ENCODE peak calls at places on chromosomes 6 and 20, in four cellular contexts. One of them, this sample, is unnamed.
A peak's percentile ranks its signal among the peaks of the same experiment; 100 is the strongest.

GRCh38 chr6:33203443-33204164 is 851 bp upstream of the HSD17B8 start:
- DNase-seq in NCI-H2081: no peak
- DNase-seq in cardiac fibroblast: no peak
- DNase-seq in transverse colon: no peak
- DNase-seq in this sample: no peak

GRCh38 chr20:1894471-1894950 is 696 bp upstream of the SIRPA start:
- DNase-seq in NCI-H2081: no peak
- DNase-seq in cardiac fibroblast: peak; percentile 79
- DNase-seq in transverse colon: peak; percentile 59
- DNase-seq in this sample: peak; percentile 60

GRCh38 chr6:161211380-161212035 is 62.4 kb downstream of the AGPAT4 start:
- DNase-seq in NCI-H2081: no peak
- DNase-seq in cardiac fibroblast: no peak
- DNase-seq in transverse colon: no peak
- DNase-seq in this sample: peak; percentile 25

GRCh38 chr20:39289316-39289715 is 327.2 kb downstream of the DHX35 start:
- DNase-seq in transverse colon: no peak
- DNase-seq in NCI-H2081: no peak
- DNase-seq in cardiac fibroblast: no peak
- DNase-seq in this sample: no peak

GRCh38 chr20:48831702-48832422 is 4.1 kb upstream of the PREX1 start:
- DNase-seq in transverse colon: peak; percentile 22
- DNase-seq in cardiac fibroblast: peak; percentile 78
- DNase-seq in NCI-H2081: no peak
- DNase-seq in this sample: peak; percentile 82

GRCh38 chr20:8372819-8373218 is 240.8 kb downstream of the PLCB1 start:
- DNase-seq in transverse colon: no peak
- DNase-seq in NCI-H2081: no peak
- DNase-seq in cardiac fibroblast: no peak
- DNase-seq in this sample: no peak

GRCh38 chr6:21664263-21665081 is 70.9 kb downstream of the SOX4 start:
- DNase-seq in NCI-H2081: no peak
- DNase-seq in cardiac fibroblast: no peak
- DNase-seq in transverse colon: peak; percentile 20
- DNase-seq in this sample: no peak

GRCh38 chr6:2030682-2031244 is 214.6 kb downstream of the GMDS start:
- DNase-seq in NCI-H2081: peak; percentile 11
- DNase-seq in transverse colon: no peak
- DNase-seq in cardiac fibroblast: no peak
- DNase-seq in this sample: no peak

GRCh38 chr6:169794317-169795055 is 43.1 kb downstream of the ERMARD start:
- DNase-seq in NCI-H2081: no peak
- DNase-seq in transverse colon: no peak
- DNase-seq in cardiac fibroblast: no peak
- DNase-seq in this sample: no peak

GRCh38 chr20:34541917-34542316 is 16.6 kb upstream of the MAP1LC3A start:
- DNase-seq in NCI-H2081: no peak
- DNase-seq in transverse colon: no peak
- DNase-seq in cardiac fibroblast: no peak
- DNase-seq in this sample: no peak

GRCh38 chr6:41560440-41561192 is 14.4 kb downstream of the FOXP4 start:
- DNase-seq in cardiac fibroblast: peak; percentile 51
- DNase-seq in transverse colon: peak; percentile 77
- DNase-seq in NCI-H2081: no peak
- DNase-seq in this sample: no peak

GRCh38 chr6:166032366-166033171 is 135.1 kb downstream of the TBXT start:
- DNase-seq in cardiac fibroblast: peak; percentile 95
- DNase-seq in NCI-H2081: no peak
- DNase-seq in transverse colon: peak; percentile 22
- DNase-seq in this sample: peak; percentile 81

GRCh38 chr6:141526985-141527384 is 605.7 kb upstream of the GJE1 start:
- DNase-seq in cardiac fibroblast: no peak
- DNase-seq in transverse colon: no peak
- DNase-seq in NCI-H2081: no peak
- DNase-seq in this sample: no peak

GRCh38 chr6:70686548-70687133 is 19.0 kb downstream of the SMAP1 start:
- DNase-seq in NCI-H2081: peak; percentile 7
- DNase-seq in cardiac fibroblast: peak; percentile 59
- DNase-seq in transverse colon: no peak
- DNase-seq in this sample: peak; percentile 43

GRCh38 chr20:16537918-16538317 is 35.3 kb downstream of the KIF16B start:
- DNase-seq in transverse colon: no peak
- DNase-seq in NCI-H2081: no peak
- DNase-seq in cardiac fibroblast: no peak
- DNase-seq in this sample: no peak

GRCh38 chr6:109526905-109527628 is 44.0 kb upstream of the ZBTB24 start:
- DNase-seq in cardiac fibroblast: peak; percentile 84
- DNase-seq in NCI-H2081: peak; percentile 36
- DNase-seq in transverse colon: peak; percentile 22
- DNase-seq in this sample: peak; percentile 61

GRCh38 chr20:63700199-63701050 is 4.0 kb downstream of the TNFRSF6B start:
- DNase-seq in cardiac fibroblast: no peak
- DNase-seq in transverse colon: no peak
- DNase-seq in NCI-H2081: no peak
- DNase-seq in this sample: no peak

GRCh38 chr20:18139832-18140231 is 2.2 kb downstream of the KAT14 start:
- DNase-seq in transverse colon: no peak
- DNase-seq in NCI-H2081: no peak
- DNase-seq in cardiac fibroblast: no peak
- DNase-seq in this sample: no peak

GRCh38 chr6:54361188-54361587 is 52.9 kb downstream of the TINAG start:
- DNase-seq in cardiac fibroblast: no peak
- DNase-seq in transverse colon: no peak
- DNase-seq in NCI-H2081: no peak
- DNase-seq in this sample: no peak

GRCh38 chr20:57224641-57225138 is 41.8 kb downstream of the BMP7 start:
- DNase-seq in NCI-H2081: no peak
- DNase-seq in transverse colon: no peak
- DNase-seq in cardiac fibroblast: no peak
- DNase-seq in this sample: no peak

GRCh38 chr6:16129623-16130243 is 847 bp downstream of the MYLIP start:
- DNase-seq in NCI-H2081: peak; percentile 50
- DNase-seq in transverse colon: peak; percentile 41
- DNase-seq in cardiac fibroblast: no peak
- DNase-seq in this sample: peak; percentile 17

This sample was measured in LHCN-M2.